ENCODE peak calls at places on chromosomes 7 and 10, in ten cellular contexts. E is GM23338, V is uterus, H is fibroblast of lung, B is IMR-90, J is thoracic aorta, N is fibroblast of the aortic adventitia, F is ovary, I is breast epithelium, W is A549. U is an unnamed sample.

GRCh38 chr7:98930464-98930863 is 52.1 kb downstream of the TRRAP start:
- DNase-seq in E (no peak), V (no peak), H (no peak), B (no peak), J (no peak), N (no peak), F (no peak), I (no peak), W (no peak), U (no peak)

GRCh38 chr7:129789652-129790051 is 163.1 kb downstream of the UBE2H start:
- DNase-seq in E (no peak), V (no peak), H (no peak), B (no peak), J (no peak), N (no peak), F (no peak), I (no peak), W (no peak), U (no peak)

GRCh38 chr10:132698761-132699391 is 87.1 kb downstream of the NKX6-2 start:
- DNase-seq in E (no peak), V (no peak), H (no peak), B (no peak), J (no peak), N (no peak), F (peak), I (no peak), W (no peak), U (no peak)

GRCh38 chr10:28326516-28327493 is 23.9 kb upstream of the MPP7 start:
- DNase-seq in E (peak), V (peak), H (peak), B (peak), J (peak), N (peak), F (peak), I (peak), W (no peak), U (peak)

GRCh38 chr10:52322323-52322722 is 8.2 kb downstream of the DKK1 start:
- DNase-seq in E (no peak), V (no peak), H (no peak), B (no peak), J (no peak), N (no peak), F (no peak), I (no peak), W (no peak), U (no peak)

GRCh38 chr7:362416-363096 is 72.6 kb downstream of the FOXL3 start:
- DNase-seq in E (no peak), V (no peak), H (no peak), B (peak), J (no peak), N (peak), F (no peak), I (no peak), W (no peak), U (no peak)

GRCh38 chr10:59319854-59320253 is 42.5 kb downstream of the FAM13C start:
- DNase-seq in E (peak), V (no peak), H (no peak), B (no peak), J (no peak), N (no peak), F (no peak), I (no peak), W (no peak), U (no peak)

GRCh38 chr7:136400877-136401276 is 423.7 kb upstream of the MTPN start:
- DNase-seq in E (peak), V (no peak), H (no peak), B (no peak), J (no peak), N (no peak), F (no peak), I (no peak), W (no peak), U (no peak)

GRCh38 chr7:96708872-96709271 is 774 bp downstream of the SEM1 start:
- DNase-seq in E (no peak), V (no peak), H (no peak), B (no peak), J (no peak), N (no peak), F (no peak), I (no peak), W (peak), U (no peak)

GRCh38 chr7:158602041-158602440 is 14.4 kb upstream of the PTPRN2 start:
- DNase-seq in E (no peak), V (no peak), H (no peak), B (no peak), J (no peak), N (no peak), F (no peak), I (no peak), W (no peak), U (peak)

GRCh38 chr7:103391976-103392375 is 44.5 kb downstream of the PSMC2 start:
- DNase-seq in E (no peak), V (no peak), H (peak), B (peak), J (no peak), N (no peak), F (no peak), I (no peak), W (no peak), U (no peak)

GRCh38 chr10:99883523-99883922 is 101.1 kb downstream of the ABCC2 start:
- DNase-seq in E (no peak), V (no peak), H (no peak), B (no peak), J (no peak), N (no peak), F (no peak), I (no peak), W (no peak), U (no peak)

GRCh38 chr10:126459032-126459831 is 71.0 kb upstream of the ADAM12 start:
- DNase-seq in E (no peak), V (no peak), H (peak), B (peak), J (no peak), N (peak), F (no peak), I (no peak), W (peak), U (no peak)

GRCh38 chr10:22365644-22366565 is 20.6 kb downstream of the SPAG6 start:
- DNase-seq in E (no peak), V (no peak), H (peak), B (no peak), J (no peak), N (peak), F (no peak), I (no peak), W (no peak), U (no peak)

GRCh38 chr7:154965014-154965413 is 37.9 kb downstream of the PAXIP1 start:
- DNase-seq in E (no peak), V (no peak), H (peak), B (no peak), J (no peak), N (no peak), F (no peak), I (no peak), W (no peak), U (no peak)

GRCh38 chr10:110600487-110601101 is 33.1 kb downstream of the SMC3 start:
- DNase-seq in E (peak), V (no peak), H (peak), B (peak), J (no peak), N (peak), F (no peak), I (no peak), W (peak), U (no peak)

GRCh38 chr7:85508642-85509429 is 322.0 kb upstream of the SEMA3D start:
- DNase-seq in E (no peak), V (no peak), H (peak), B (peak), J (no peak), N (peak), F (no peak), I (no peak), W (no peak), U (no peak)

GRCh38 chr10:24681476-24682088 is 42.1 kb downstream of the ARHGAP21 start:
- DNase-seq in E (no peak), V (no peak), H (no peak), B (no peak), J (no peak), N (no peak), F (no peak), I (no peak), W (no peak), U (no peak)

GRCh38 chr7:142853739-142854504 is 954 bp upstream of the EPHB6 start:
- DNase-seq in E (peak), V (peak), H (peak), B (peak), J (no peak), N (peak), F (peak), I (no peak), W (peak), U (peak)

GRCh38 chr10:34713875-34714274 is 101.2 kb downstream of the PARD3 start:
- DNase-seq in E (no peak), V (no peak), H (peak), B (peak), J (no peak), N (peak), F (no peak), I (no peak), W (peak), U (no peak)

GRCh38 chr10:107826166-107826565 is 661.7 kb upstream of the SORCS1 start:
- DNase-seq in E (no peak), V (no peak), H (no peak), B (no peak), J (no peak), N (no peak), F (no peak), I (no peak), W (no peak), U (no peak)

GRCh38 chr7:99272476-99273045 is at the start of gene MYH16:
- DNase-seq in E (no peak), V (no peak), H (peak), B (peak), J (no peak), N (no peak), F (no peak), I (no peak), W (no peak), U (no peak)

GRCh38 chr7:29839302-29839701 is 33.0 kb downstream of the WIPF3 start:
- DNase-seq in E (no peak), V (peak), H (peak), B (peak), J (no peak), N (peak), F (peak), I (no peak), W (peak), U (peak)

GRCh38 chr10:67853512-67853911 is 15.5 kb upstream of the DNAJC12 start:
- DNase-seq in E (no peak), V (no peak), H (no peak), B (no peak), J (no peak), N (no peak), F (no peak), I (no peak), W (no peak), U (no peak)

GRCh38 chr7:3120513-3120912 is 76.8 kb upstream of the CARD11 start:
- DNase-seq in E (no peak), V (no peak), H (no peak), B (no peak), J (no peak), N (no peak), F (no peak), I (no peak), W (no peak), U (no peak)

GRCh38 chr10:97024181-97025073 is 161.3 kb downstream of the SLIT1 start:
- DNase-seq in E (no peak), V (no peak), H (peak), B (peak), J (no peak), N (peak), F (no peak), I (no peak), W (peak), U (no peak)

GRCh38 chr10:84548869-84549268 is 220.5 kb downstream of the CCSER2 start:
- DNase-seq in E (peak), V (no peak), H (no peak), B (no peak), J (no peak), N (no peak), F (no peak), I (no peak), W (no peak), U (no peak)

GRCh38 chr7:25028370-25028971 is 48.5 kb upstream of the OSBPL3 start:
- DNase-seq in E (no peak), V (no peak), H (peak), B (peak), J (no peak), N (peak), F (no peak), I (no peak), W (peak), U (no peak)

GRCh38 chr7:84610390-84610789 is 415.8 kb upstream of the SEMA3A start:
- DNase-seq in E (no peak), V (no peak), H (no peak), B (no peak), J (no peak), N (no peak), F (no peak), I (no peak), W (no peak), U (no peak)

GRCh38 chr10:97888641-97889262 is 39.1 kb downstream of the GOLGA7B start:
- DNase-seq in E (peak), V (no peak), H (peak), B (peak), J (no peak), N (peak), F (no peak), I (peak), W (peak), U (no peak)

GRCh38 chr10:29479081-29479917 is 155.5 kb downstream of the SVIL start:
- DNase-seq in E (no peak), V (no peak), H (peak), B (peak), J (no peak), N (no peak), F (no peak), I (no peak), W (no peak), U (no peak)

GRCh38 chr7:47188653-47189315 is 393.1 kb downstream of the TNS3 start:
- DNase-seq in E (no peak), V (no peak), H (no peak), B (no peak), J (no peak), N (no peak), F (no peak), I (no peak), W (no peak), U (no peak)

GRCh38 chr7:157585113-157585861 is 248.5 kb downstream of the DNAJB6 start:
- DNase-seq in E (no peak), V (no peak), H (no peak), B (no peak), J (no peak), N (no peak), F (no peak), I (no peak), W (no peak), U (no peak)

GRCh38 chr10:3452683-3453388 is 280.3 kb upstream of the PITRM1 start:
- DNase-seq in E (no peak), V (no peak), H (peak), B (peak), J (no peak), N (peak), F (no peak), I (no peak), W (peak), U (no peak)

GRCh38 chr7:15557186-15557585 is 4.6 kb downstream of the AGMO start:
- DNase-seq in E (no peak), V (no peak), H (no peak), B (no peak), J (no peak), N (no peak), F (no peak), I (no peak), W (peak), U (no peak)

GRCh38 chr7:4445777-4446176 is 236.3 kb upstream of the FOXK1 start:
- DNase-seq in E (no peak), V (no peak), H (no peak), B (no peak), J (no peak), N (no peak), F (no peak), I (no peak), W (no peak), U (no peak)

GRCh38 chr7:142788303-142789286 is 17.8 kb downstream of the PRSS2 start:
- DNase-seq in E (no peak), V (no peak), H (no peak), B (no peak), J (no peak), N (no peak), F (no peak), I (no peak), W (no peak), U (no peak)

GRCh38 chr10:7410306-7410799 is 481 bp downstream of the SFMBT2 start:
- DNase-seq in E (peak), V (no peak), H (peak), B (peak), J (no peak), N (no peak), F (peak), I (no peak), W (no peak), U (peak)

GRCh38 chr10:70283445-70284399 is at the start of gene NPFFR1:
- DNase-seq in E (peak), V (no peak), H (no peak), B (no peak), J (no peak), N (no peak), F (no peak), I (no peak), W (no peak), U (no peak)
- TF ChIP-seq CTCF in E (peak), V (no peak), H (no peak), B (no peak), J (no peak), N (no peak), F (no peak), I (no peak), W (no peak), U (no peak)

DNA sequence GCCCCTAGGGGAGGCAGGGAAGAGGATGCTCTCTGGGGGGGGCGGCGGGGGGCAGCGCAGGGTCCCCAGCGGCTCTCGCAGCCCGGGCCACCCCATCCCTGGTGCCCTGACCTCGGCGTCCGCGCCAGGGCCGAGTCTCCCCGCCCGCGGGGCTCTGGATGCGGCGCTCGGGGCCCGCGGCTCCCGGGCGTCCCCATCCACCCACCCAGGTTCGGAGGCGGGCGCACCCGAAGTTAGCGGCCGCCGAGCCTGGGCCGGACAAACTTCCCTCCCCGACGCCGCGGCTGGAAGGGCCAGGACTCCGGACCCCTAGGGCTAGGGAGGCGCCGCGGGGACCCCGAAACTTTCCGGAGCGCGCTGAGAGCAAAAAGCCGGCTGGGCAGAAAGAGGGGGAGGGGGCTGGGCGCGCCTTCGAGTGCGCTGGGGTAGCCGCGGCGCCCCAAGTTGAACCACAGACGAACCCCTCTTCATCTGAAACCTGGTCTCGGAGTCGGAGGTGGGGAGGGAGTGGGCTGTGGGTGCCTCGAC is 3.8 kb upstream of the ELFN1 start:
- DNase-seq in E (peak), V (peak), H (peak), B (no peak), J (no peak), N (no peak), F (peak), I (no peak), W (peak), U (no peak)
- H3K4me3 ChIP-seq in E (peak), V (peak), H (no peak), B (peak), J (peak), N (peak), F (peak), I (peak), W (peak), U (peak)

GRCh38 chr7:79504607-79505389 is 51.3 kb upstream of the MAGI2 start:
- DNase-seq in E (peak), V (no peak), H (peak), B (peak), J (no peak), N (no peak), F (peak), I (no peak), W (peak), U (no peak)

GRCh38 chr7:79506481-79506880 is 53.0 kb upstream of the MAGI2 start:
- DNase-seq in E (peak), V (no peak), H (peak), B (peak), J (no peak), N (peak), F (no peak), I (no peak), W (peak), U (no peak)

GRCh38 chr7:79507161-79507560 is 53.7 kb upstream of the MAGI2 start:
- DNase-seq in E (peak), V (no peak), H (no peak), B (no peak), J (no peak), N (no peak), F (no peak), I (no peak), W (peak), U (no peak)

GRCh38 chr7:79497728-79498127 is 44.3 kb upstream of the MAGI2 start:
- DNase-seq in E (no peak), V (no peak), H (no peak), B (no peak), J (no peak), N (no peak), F (no peak), I (no peak), W (no peak), U (no peak)

DNA sequence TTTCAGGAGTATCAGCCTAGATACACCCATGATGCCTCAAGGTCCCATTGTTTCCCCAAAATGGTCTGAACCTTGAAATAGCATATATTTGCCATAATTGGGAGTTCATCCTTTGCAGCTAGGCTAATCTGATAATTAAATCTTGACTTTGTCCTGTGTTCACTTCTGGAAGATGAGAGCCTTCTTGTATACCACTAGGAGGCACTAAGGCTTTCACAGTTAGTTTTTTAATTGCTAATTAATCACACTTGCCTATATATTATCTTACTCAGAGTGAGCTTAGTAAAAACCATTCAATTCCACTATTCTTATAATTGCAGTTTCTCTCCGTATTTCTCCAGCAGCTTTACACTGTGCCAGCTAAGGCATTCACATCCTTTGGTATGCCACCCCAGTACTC is 48.7 kb upstream of the MAGI2 start:
- DNase-seq in E (peak), V (no peak), H (no peak), B (no peak), J (no peak), N (no peak), F (no peak), I (no peak), W (no peak), U (no peak)
- TF ChIP-seq CTCF in E (peak), V (no peak), H (no peak), B (no peak), J (no peak), N (no peak), F (no peak), I (no peak), W (no peak), U (no peak)

DNA sequence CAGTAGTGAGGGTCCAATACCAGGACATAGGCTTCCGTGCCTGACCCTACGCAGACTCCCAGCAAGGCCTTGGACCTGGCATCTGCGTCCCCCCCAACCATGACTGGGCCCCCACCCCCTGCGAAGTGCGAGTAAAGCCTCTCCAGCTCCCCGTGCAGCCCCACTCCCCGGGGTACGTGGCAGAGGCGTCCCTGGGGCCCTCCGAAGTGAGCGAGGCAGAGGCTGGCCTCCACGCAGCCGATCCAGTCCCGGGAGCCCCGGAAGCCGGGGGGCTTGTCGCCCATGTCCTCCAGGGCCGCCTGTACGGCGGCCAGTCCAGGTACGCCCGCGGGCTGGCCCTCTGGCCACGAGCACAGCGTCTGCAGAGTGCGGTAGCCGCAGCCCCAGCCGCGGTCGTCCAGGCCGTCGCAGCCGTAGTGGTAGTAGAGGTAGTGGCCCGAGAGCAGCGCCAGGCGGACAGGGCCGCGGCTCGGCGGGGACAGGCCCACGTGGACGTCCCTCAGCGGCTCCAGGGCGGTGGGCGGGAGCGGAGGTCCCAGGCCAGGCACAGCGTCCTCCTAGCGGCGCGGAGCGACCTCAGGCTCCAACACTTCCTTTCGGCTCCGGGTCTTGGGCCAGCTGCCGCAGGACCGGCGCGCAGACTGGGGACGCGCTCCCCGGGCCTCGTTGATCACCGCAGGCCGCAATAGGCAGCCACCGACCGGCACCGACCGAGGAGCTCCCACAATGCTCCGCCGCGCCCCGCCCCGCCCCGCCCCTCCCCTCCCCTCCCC is at the start of gene UFSP1:
- DNase-seq in E (no peak), V (no peak), H (no peak), B (no peak), J (no peak), N (no peak), F (peak), I (no peak), W (no peak), U (no peak)
- H3K4me3 ChIP-seq in E (peak), V (peak), H (peak), B (peak), J (peak), N (peak), F (peak), I (peak), W (peak), U (peak)

GRCh38 chr10:9311702-9312499 is 1257.4 kb downstream of the GATA3 start:
- DNase-seq in E (peak), V (no peak), H (no peak), B (no peak), J (no peak), N (no peak), F (no peak), I (no peak), W (no peak), U (no peak)
- TF ChIP-seq CTCF in E (peak), V (no peak), H (peak), B (peak), J (no peak), N (peak), F (no peak), I (no peak), W (peak), U (no peak)